ENCODE peak calls at places on chromosomes 1 and 21, in ten cellular contexts. V, C, G, W, K, P, Q, M, T and J are unnamed samples.

GRCh38 chr1:6303397-6304012 is 42.6 kb upstream of the GPR153 start:
- DNase-seq in K (no peak), P (no peak), G (no peak), C (no peak), T (no peak), M (no peak), V (no peak), W (no peak), Q (peak; percentile 4), J (no peak)

GRCh38 chr1:233668146-233668724 is 54.3 kb downstream of the KCNK1 start:
- DNase-seq in V (no peak), P (no peak), G (no peak), M (no peak), Q (no peak), K (no peak), C (no peak), T (no peak), W (no peak), J (no peak)

GRCh38 chr1:204852854-204853253 is 17.8 kb upstream of the NFASC start:
- DNase-seq in C (no peak), T (no peak), Q (no peak), G (no peak), V (no peak), W (no peak), M (no peak), P (no peak), K (no peak), J (no peak)

GRCh38 chr1:57860333-57860732 is 436.5 kb upstream of the DAB1 start:
- DNase-seq in W (no peak), M (no peak), P (no peak), Q (no peak), C (no peak), G (no peak), T (no peak), V (no peak), K (no peak), J (no peak)

GRCh38 chr1:17563494-17564281 is 24.2 kb downstream of the ARHGEF10L start:
- DNase-seq in T (no peak), C (no peak), Q (no peak), M (no peak), W (no peak), G (no peak), P (peak; percentile 85), V (peak; percentile 65), K (no peak), J (no peak)

GRCh38 chr1:225749706-225750105 is 27.9 kb upstream of the SRP9 start:
- DNase-seq in M (no peak), G (no peak), Q (no peak), V (no peak), W (no peak), T (no peak), K (no peak), P (no peak), C (no peak), J (no peak)

GRCh38 chr1:79044974-79045650 is 38.6 kb upstream of the ADGRL4 start:
- DNase-seq in G (peak; percentile 49), P (peak; percentile 24), C (no peak), K (peak; percentile 11), Q (no peak), V (no peak), M (no peak), W (no peak), T (no peak), J (no peak)

GRCh38 chr21:40191616-40192015 is 324.4 kb downstream of the PCP4 start:
- DNase-seq in P (no peak), G (no peak), W (no peak), C (no peak), K (no peak), V (no peak), M (no peak), Q (no peak), T (no peak), J (no peak)

GRCh38 chr1:76465030-76465429 is 390.5 kb downstream of the ST6GALNAC3 start:
- DNase-seq in C (no peak), K (no peak), G (no peak), V (no peak), Q (peak; percentile 65), W (no peak), T (no peak), M (no peak), P (no peak), J (no peak)

GRCh38 chr1:65172936-65173335 is 24.9 kb downstream of the AK4 start:
- DNase-seq in M (no peak), V (no peak), P (no peak), W (no peak), T (no peak), K (no peak), G (no peak), Q (no peak), C (no peak), J (no peak)

GRCh38 chr1:92211166-92211565 is 6.5 kb upstream of the C1orf146 start:
- DNase-seq in V (no peak), Q (peak; percentile 92), P (no peak), T (no peak), G (no peak), W (no peak), M (no peak), C (no peak), K (peak; percentile 9), J (no peak)

GRCh38 chr1:102241431-102242338 is 245.0 kb upstream of the OLFM3 start:
- DNase-seq in V (no peak), P (no peak), K (peak; percentile 3), Q (no peak), M (no peak), G (no peak), C (no peak), W (no peak), T (no peak), J (no peak)

GRCh38 chr1:35287807-35288640 is 19.5 kb downstream of the ZMYM4 start:
- DNase-seq in W (no peak), C (no peak), Q (peak; percentile 63), T (no peak), G (no peak), V (no peak), M (no peak), P (no peak), K (no peak), J (no peak)

DNA sequence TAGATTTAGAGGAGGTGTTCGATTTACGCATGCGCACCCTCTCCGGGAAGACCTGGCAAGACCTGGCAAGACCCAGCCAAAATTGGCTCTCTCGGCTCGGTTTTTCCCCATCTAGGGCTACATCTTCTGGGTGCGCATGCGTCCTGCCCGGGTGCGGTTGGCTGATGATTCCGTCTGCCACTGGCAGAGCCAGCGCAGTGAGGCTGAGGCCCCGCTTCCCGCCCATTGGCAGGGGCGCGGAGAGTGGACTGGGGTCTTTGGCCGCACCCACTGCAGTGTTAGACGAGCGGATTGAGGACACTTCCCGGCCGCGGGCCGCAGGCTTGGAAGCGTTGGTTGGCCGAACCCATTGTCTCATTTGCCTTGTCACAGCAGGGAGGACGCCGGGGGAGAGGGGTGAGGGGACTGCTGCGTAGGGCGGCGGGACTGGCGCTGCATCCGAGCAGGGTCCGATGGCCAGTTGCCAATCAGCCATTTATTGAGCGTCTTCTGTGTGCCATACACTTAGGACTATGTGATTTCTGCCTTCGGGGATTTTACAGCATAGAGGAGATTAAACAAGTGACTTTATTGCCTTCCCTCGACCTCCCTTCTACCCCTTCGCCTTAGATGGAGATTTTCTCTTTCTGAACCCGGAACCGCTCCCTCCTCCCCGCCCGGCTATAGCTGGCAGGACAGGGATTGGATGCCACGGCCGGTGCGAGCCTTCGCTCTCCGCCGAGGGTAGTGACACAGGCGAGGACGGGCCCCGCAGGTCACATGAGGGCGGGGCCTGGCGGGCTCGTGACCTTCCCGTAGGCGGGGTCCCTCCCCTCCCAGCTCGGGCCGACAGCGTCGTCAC is 43.7 kb downstream of the MEF2D start:
- DNase-seq in P (peak; percentile 99), C (peak; percentile 98), M (peak; percentile 100), K (peak; percentile 96), T (peak; percentile 99), W (peak; percentile 98), Q (peak; percentile 97), G (peak; percentile 95), V (peak; percentile 100), J (peak; percentile 95)
- TF ChIP-seq POLR2A in P (peak; percentile 71), C (peak; percentile 85), M (peak; percentile 57), K (peak; percentile 31), T (peak; percentile 92), W (no peak), Q (peak; percentile 63), G (peak; percentile 87), V (peak; percentile 96), J (peak; percentile 82)

GRCh38 chr1:38873027-38873969 is at the start of gene MYCBP:
- DNase-seq in G (peak; percentile 99), P (peak; percentile 98), M (peak; percentile 96), W (peak; percentile 96), V (peak; percentile 97), C (peak; percentile 97), K (peak; percentile 96), Q (peak; percentile 94), T (peak; percentile 97), J (peak; percentile 98)
- TF ChIP-seq POLR2A in G (no peak), P (peak; percentile 80), M (no peak), W (no peak), V (peak; percentile 60), C (peak; percentile 49), K (peak; percentile 69), Q (no peak), T (peak; percentile 48), J (peak; percentile 64)

DNA sequence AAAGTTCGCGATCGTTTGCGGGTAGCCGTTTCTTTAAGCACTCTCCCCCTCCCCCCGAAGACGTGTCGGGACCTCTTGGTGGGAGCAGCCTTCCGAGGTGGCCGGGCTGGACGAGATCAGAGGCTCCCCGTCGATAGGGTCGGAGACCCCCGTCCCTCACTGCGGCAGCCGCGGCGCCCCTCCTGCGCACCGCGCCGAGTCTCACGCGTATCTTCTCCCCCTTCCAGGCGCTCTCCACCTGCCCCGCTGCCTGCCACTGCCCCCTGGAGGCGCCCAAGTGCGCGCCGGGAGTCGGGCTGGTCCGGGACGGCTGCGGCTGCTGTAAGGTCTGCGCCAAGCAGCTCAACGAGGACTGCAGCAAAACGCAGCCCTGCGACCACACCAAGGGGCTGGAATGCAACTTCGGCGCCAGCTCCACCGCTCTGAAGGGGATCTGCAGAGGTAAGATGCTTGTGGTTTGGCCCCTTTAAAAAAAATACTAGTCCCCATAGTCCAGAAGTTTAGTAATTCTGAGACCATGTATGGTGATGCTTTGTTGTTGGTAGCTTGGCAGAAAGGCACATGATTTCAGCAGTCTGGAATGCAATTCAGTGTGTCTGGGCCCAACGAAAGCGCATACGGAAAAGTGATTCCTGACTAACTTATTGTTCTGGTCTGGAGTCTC is 709 bp downstream of the CCN1 start:
- DNase-seq in Q (peak; percentile 69), T (peak; percentile 80), C (peak; percentile 77), K (no peak), P (peak; percentile 78), G (peak; percentile 82), M (peak; percentile 81), V (peak; percentile 84), W (peak; percentile 80), J (peak; percentile 58)
- TF ChIP-seq POLR2A in Q (peak; percentile 92), T (no peak), C (no peak), K (no peak), P (peak; percentile 40), G (no peak), M (no peak), V (no peak), W (no peak), J (no peak)

GRCh38 chr1:11735854-11736745 is at the start of gene AGTRAP:
- DNase-seq in P (peak; percentile 98), Q (peak; percentile 87), M (peak; percentile 99), C (peak; percentile 97), V (peak; percentile 98), W (peak; percentile 97), G (peak; percentile 96), T (peak; percentile 96), K (peak; percentile 96), J (peak; percentile 87)
- TF ChIP-seq POLR2A in P (peak; percentile 65), Q (no peak), M (no peak), C (peak; percentile 61), V (peak; percentile 50), W (no peak), G (peak; percentile 73), T (no peak), K (peak; percentile 34), J (no peak)